ENCODE peak calls at places on chromosomes 2 and 18, in five cellular contexts. V is PC-9, D is pancreas, C is spleen, L is Peyer's patch. Z is an unnamed sample. For H3K9me3, the result is how much of the 10 kb centered on the place peaks cover.

GRCh38 chr2:88350641-88351601 is 101.6 kb downstream of the FOXI3 start:
- DNase-seq in V (no peak), D (peak), C (peak), L (peak), Z (peak)

GRCh38 chr18:70781860-70782453 is 493.1 kb downstream of the SOCS6 start:
- DNase-seq in V (peak), D (peak), C (no peak), L (peak), Z (peak)

GRCh38 chr2:71798266-71799012 is 345.1 kb downstream of the DYSF start:
- DNase-seq in V (no peak), D (no peak), C (peak), L (no peak), Z (peak)

GRCh38 chr2:23426284-23426905 is 41.4 kb downstream of the KLHL29 start:
- DNase-seq in V (peak), D (no peak), C (peak), L (no peak), Z (no peak)

GRCh38 chr2:128786800-128787478 is 468.3 kb upstream of the HS6ST1 start:
- DNase-seq in V (no peak), D (no peak), C (peak), L (no peak), Z (no peak)

GRCh38 chr2:230308402-230309000 is 18.5 kb upstream of the SP140L start:
- DNase-seq in V (no peak), D (no peak), C (no peak), L (no peak), Z (no peak)

GRCh38 chr2:156562136-156562535 is 126.0 kb downstream of the GPD2 start:
- DNase-seq in V (no peak), D (no peak), C (no peak), L (no peak), Z (no peak)

GRCh38 chr2:108194409-108195132 is 45.2 kb upstream of the SULT1C3 start:
- DNase-seq in V (no peak), D (no peak), C (no peak), L (no peak), Z (no peak)

GRCh38 chr2:163469561-163469962 is 266.2 kb downstream of the FIGN start:
- DNase-seq in V (no peak), D (no peak), C (no peak), L (no peak), Z (no peak)

GRCh38 chr2:112889976-112890375 is 21.0 kb upstream of the IL37 start:
- DNase-seq in V (no peak), D (no peak), C (no peak), L (no peak), Z (no peak)

DNA sequence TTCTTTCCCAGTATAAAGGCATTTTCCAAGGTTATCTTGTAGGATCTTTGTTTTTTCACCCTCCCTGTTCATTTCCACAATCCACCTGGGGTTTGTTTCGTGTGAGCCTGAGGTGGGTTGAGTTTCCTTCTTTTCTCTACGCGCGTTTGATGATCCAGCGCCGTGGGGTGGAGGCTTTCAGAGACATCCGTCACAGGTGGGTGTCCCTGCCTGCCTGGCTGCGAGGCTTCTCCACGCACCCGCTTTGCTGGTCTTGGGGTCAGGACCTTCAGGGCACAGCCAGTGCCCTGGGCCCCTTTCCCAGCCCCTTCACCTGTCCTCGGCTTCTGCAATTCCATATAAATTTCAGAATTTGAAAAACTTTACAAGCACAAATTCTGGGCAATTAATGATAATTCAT is 109.0 kb upstream of the ALKAL2 start:
- DNase-seq in V (no peak), D (no peak), C (no peak), L (no peak), Z (no peak)
- H3K9me3 ChIP-seq in V (under half), D (under half), C (under half), L (under half), Z (under half)

DNA sequence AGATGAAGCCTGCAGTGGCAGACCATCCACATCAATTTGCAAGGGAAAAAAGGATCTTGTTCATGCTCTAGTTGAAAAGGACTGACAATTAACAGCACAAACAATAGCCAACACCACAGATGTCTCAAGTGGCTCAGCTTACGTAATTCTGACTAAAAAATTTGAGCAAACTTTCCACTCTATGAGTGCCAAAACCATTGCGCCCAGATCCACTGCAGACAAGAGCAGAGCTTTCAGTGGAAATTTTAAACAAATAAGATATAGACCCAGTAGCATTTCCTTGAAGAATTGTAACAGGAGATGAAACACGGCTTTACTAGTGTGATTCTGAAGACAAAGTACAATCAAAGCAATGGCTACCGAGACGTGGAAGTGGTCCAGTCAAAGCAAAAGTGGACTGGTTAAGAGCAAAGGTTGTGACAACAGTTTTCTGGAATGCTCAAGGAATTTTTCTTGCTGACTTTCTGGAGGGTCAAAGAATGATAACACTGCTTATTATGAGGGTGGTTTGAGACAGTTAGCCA is 12.0 kb upstream of the ZNF396 start:
- DNase-seq in V (no peak), D (no peak), C (no peak), L (no peak), Z (no peak)
- H3K27ac ChIP-seq in V (no peak), D (no peak), C (no peak), L (no peak), Z (no peak)

GRCh38 chr18:35602193-35602820 is 20.8 kb downstream of the GALNT1 start:
- DNase-seq in V (no peak), D (no peak), C (no peak), L (no peak), Z (no peak)
- H3K9me3 ChIP-seq in V (under half), D (under half), C (half or more), L (under half), Z (under half)

DNA sequence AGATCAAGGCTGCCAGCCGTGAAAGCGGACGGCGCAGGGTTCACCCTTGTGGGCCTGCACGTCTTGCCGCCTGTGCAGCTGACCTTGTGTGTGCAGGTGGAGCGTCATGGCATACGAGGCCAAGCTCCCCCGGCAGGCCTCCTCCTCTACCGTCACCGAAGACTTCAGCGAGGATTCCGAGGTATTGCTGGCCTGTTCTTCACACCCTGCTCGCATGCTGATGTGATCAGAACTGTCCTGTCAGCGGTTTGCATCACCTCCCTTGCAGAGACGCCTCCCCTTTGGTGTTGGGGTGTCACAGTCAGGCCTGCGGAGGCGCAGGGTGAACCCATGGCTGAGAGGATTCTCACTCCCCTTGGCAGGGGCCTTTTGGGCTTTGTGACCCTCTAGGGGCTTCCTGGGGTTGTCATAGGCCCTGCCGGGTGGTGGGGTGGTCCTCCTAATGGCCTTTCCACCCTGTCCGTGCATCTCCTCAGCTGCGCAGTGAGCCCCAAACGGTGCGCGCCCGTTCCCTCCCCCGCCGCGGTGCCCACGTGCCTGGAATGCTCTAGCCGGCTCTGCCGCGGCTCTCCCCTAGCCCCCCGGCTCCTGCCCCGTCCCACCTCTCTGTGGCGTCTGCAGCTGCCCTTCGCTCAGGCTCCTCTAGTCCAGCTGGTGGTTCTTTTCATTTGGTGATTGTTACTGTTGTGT is 92.5 kb downstream of the DGKD start:
- DNase-seq in V (no peak), D (no peak), C (peak), L (no peak), Z (no peak)
- H3K27ac ChIP-seq in V (no peak), D (no peak), C (no peak), L (no peak), Z (no peak)

DNA sequence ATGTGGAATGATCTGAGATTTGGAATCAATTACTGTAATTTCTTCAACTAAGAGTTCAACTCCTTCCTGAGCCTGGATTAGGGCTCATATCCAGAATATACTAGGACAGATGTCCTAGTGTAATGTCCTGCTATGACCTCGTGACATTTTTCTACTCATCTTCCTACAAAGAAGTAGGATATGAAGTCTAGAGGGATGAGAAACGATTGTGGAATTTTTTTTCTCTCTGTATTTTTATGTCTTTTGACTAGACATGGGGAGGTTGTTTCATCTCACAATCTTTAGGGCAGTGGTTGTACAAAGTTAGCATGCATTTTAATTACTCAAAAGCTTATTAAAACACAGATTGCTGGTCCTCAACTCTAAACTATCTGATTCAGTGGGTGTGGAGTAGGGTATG is 203.0 kb downstream of the PARD3B start:
- DNase-seq in V (no peak), D (no peak), C (no peak), L (no peak), Z (no peak)
- H3K9me3 ChIP-seq in V (under half), D (under half), C (under half), L (under half), Z (under half)

GRCh38 chr2:223260681-223261080 is 208.7 kb downstream of the KCNE4 start:
- DNase-seq in V (no peak), D (no peak), C (no peak), L (no peak), Z (no peak)
- H3K27ac ChIP-seq in V (no peak), D (no peak), C (no peak), L (no peak), Z (no peak)